ENCODE peak calls at places on chromosome 2, in seven cellular contexts. O is activated B cell treated with CpG ODN at 0.5 μM for 24 hours, K is OCI-LY7, I is fibroblast of mammary gland, V is type B pancreatic cell, C is B cell, F is neural crest cell. M is an unnamed sample.
A peak's percentile ranks its signal among the peaks of the same experiment; 100 is the strongest.

GRCh38 chr2:18244840-18245239 is 315.6 kb downstream of the RDH14 start:
- DNase-seq in I (no peak), K (no peak), F (no peak), O (no peak), C (no peak), V (no peak), M (no peak)

GRCh38 chr2:112026509-112026908 is 28.6 kb upstream of the TMEM87B start:
- DNase-seq in I (no peak), F (no peak), K (no peak), V (no peak), O (no peak), C (no peak), M (no peak)

GRCh38 chr2:139214806-139215205 is 434.6 kb upstream of the NXPH2 start:
- DNase-seq in F (no peak), V (no peak), C (no peak), I (no peak), K (no peak), O (no peak), M (no peak)

GRCh38 chr2:119179951-119180350 is 21.4 kb upstream of the C1QL2 start:
- DNase-seq in F (no peak), K (no peak), I (no peak), C (no peak), O (no peak), V (no peak), M (no peak)

GRCh38 chr2:20439503-20439902 is 7.4 kb upstream of the RHOB start:
- DNase-seq in F (no peak), C (no peak), K (no peak), O (no peak), V (no peak), I (no peak), M (no peak)

GRCh38 chr2:95391641-95392310 is 10.7 kb upstream of the FAHD2A start:
- DNase-seq in K (no peak), I (no peak), O (no peak), C (no peak), V (no peak), F (no peak), M (no peak)

GRCh38 chr2:150143087-150143536 is 344.4 kb downstream of the RND3 start:
- DNase-seq in C (no peak), O (no peak), F (no peak), I (peak; percentile 48), K (no peak), V (no peak), M (no peak)

GRCh38 chr2:98803747-98804650 is 73.1 kb upstream of the MGAT4A start:
- DNase-seq in F (no peak), C (no peak), V (peak; percentile 45), I (no peak), O (no peak), K (no peak), M (no peak)

GRCh38 chr2:191312662-191313061 is 67.5 kb downstream of the MYO1B start:
- DNase-seq in C (no peak), I (no peak), V (no peak), O (no peak), F (no peak), K (no peak), M (no peak)

GRCh38 chr2:18117592-18117991 is 239.1 kb downstream of the KCNS3 start:
- DNase-seq in C (no peak), F (peak; percentile 25), O (no peak), K (peak; percentile 30), V (no peak), I (peak; percentile 53), M (no peak)

GRCh38 chr2:205775091-205775876 is 93.0 kb downstream of the NRP2 start:
- DNase-seq in C (no peak), F (no peak), K (no peak), I (peak; percentile 26), V (no peak), O (no peak), M (no peak)

GRCh38 chr2:20065885-20066602 is 14.6 kb upstream of the LAPTM4A start:
- DNase-seq in V (no peak), I (peak; percentile 81), O (no peak), F (no peak), K (no peak), C (no peak), M (no peak)

GRCh38 chr2:130823886-130824491 is 12.7 kb upstream of the ARHGEF4 start:
- DNase-seq in V (no peak), C (no peak), O (peak; percentile 47), I (no peak), F (no peak), K (no peak), M (no peak)

GRCh38 chr2:215969131-215969841 is 44.1 kb downstream of the MREG start:
- DNase-seq in O (no peak), K (no peak), F (no peak), I (no peak), C (no peak), V (no peak), M (no peak)

GRCh38 chr2:150584081-150584480 is 96.6 kb upstream of the RND3 start:
- DNase-seq in O (no peak), I (no peak), C (no peak), K (no peak), V (no peak), F (no peak), M (no peak)

GRCh38 chr2:67684991-67685390 is 287.9 kb downstream of the ETAA1 start:
- DNase-seq in K (no peak), I (no peak), O (no peak), V (no peak), C (no peak), F (no peak), M (no peak)

GRCh38 chr2:127000937-127001336 is 102.2 kb downstream of the TEX51 start:
- DNase-seq in C (no peak), O (no peak), K (no peak), V (no peak), F (no peak), I (no peak), M (no peak)

GRCh38 chr2:157261199-157261782 is 3.8 kb downstream of the GALNT5 start:
- DNase-seq in K (no peak), I (peak; percentile 78), V (no peak), F (no peak), O (no peak), C (no peak), M (no peak)

GRCh38 chr2:58448845-58449244 is 207.7 kb upstream of the FANCL start:
- DNase-seq in I (no peak), K (no peak), V (no peak), O (no peak), C (no peak), F (no peak), M (no peak)

GRCh38 chr2:58447586-58447985 is 206.5 kb upstream of the FANCL start:
- DNase-seq in V (no peak), O (no peak), I (no peak), C (no peak), K (no peak), F (no peak), M (no peak)

GRCh38 chr2:58449286-58450010 is 208.3 kb upstream of the FANCL start:
- DNase-seq in F (no peak), V (no peak), C (no peak), I (no peak), O (no peak), K (peak; percentile 1), M (no peak)

DNA sequence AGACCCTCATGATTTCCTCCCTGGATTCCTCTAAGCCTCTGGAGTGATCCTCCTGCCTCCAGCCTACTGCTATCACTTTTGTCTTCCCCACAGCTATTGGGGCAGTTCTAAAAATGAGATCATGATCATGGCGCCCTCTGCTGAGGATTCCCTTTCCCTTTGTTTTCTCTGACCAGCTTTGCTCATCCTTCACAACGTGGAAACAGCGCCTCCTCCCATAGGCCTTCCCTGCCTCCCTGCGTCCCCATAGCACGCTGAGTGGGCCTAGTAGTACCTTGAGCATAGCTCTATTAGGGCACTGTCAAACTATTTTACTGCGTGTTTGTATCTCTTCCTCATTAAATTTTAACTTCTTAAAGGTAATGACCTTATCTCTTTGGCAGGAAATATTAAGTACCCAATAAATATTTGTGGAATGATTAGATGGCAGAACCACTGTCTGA is 207.0 kb upstream of the FANCL start:
- DNase-seq in V (no peak), I (peak; percentile 73), F (peak; percentile 67), K (peak; percentile 50), O (no peak), C (no peak), M (peak; percentile 22)
- TF ChIP-seq CTCF in V (peak; percentile 67), I (peak; percentile 68), F (peak; percentile 63), K (peak; percentile 75), O (no peak), C (no peak), M (peak; percentile 23)

DNA sequence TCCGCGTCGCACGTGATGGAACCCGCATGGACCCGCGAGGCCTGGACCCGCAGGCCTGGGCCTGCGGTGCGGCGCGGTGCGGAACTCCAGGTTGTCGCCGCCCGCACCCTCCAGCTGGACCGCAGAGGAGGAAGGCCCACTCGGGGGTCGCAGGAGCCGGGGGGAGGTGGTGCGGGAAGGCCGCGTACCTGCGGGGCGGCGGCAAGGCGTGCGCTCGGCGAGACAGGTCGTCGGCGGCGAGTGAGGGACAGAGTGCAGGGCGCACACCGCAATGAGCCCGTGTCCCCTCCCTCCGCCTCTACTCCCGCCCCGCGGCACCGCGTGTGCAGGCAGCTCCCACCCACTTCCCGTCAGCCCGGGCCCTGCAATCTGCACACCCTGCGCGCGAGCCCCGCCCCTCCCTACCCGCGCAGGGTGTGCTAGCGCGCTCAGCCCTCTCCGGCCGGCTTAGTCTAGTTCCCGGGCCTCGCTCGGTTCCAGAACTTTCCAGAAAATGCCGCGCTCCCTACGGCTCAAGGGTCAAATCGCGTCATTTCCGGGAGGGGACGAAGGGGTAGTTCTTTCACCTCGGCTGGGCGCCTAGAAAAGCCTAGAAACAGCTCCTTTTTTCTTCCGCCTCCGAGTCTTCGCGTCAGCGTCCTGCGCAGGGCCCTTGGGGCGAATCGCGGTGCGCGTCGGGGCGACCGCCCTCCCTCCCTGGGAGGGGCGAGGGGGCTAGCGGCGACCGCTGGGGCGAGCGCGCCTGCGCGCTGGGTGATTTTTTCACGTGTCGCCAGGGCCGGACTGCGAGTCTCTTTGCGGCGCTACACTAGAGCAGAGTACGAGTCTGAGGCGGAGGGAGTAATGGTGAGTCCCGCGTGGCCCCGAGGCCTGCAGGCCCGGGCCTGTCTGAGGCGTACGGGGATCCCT is at the start of the genes HSPD1 and HSPE1:
- DNase-seq in F (peak; percentile 94), I (peak; percentile 99), V (peak; percentile 97), K (peak; percentile 99), O (peak; percentile 93), C (peak; percentile 99), M (peak; percentile 94)
- TF ChIP-seq CTCF in F (no peak), I (no peak), V (no peak), K (no peak), O (no peak), C (no peak), M (no peak)

DNA sequence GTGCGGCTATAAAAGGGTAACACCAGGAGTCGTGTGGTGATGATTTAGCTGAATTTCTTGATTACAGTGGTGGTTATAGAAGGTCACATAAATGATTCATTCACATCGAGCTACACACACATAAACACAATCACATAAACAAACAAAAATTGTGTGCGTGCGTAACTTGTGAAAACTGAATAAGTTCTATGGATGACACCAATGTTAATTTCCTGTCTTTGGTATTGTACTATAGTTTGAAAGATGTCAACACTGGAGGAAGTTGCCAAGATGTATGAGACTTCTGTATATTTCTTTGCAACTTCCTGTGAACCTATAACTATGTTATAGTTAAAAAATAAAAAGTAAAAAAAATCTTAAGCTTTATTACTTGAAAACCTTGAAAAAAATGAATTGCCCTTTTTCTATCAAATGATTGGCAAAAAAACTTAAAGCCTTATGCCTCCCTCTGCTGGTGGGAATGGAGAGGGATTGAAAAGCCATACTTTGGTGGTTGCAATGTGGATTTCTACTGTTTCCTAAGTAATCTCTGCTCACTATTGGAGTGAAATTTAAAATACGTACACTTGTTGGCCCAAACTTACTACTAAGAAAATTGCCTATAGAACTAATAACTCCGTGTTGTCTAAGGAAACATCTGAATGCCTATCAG is 227.7 kb downstream of the RPIA start:
- DNase-seq in K (no peak), V (no peak), I (peak; percentile 39), F (no peak), O (no peak), C (no peak), M (no peak)
- TF ChIP-seq CTCF in K (no peak), V (peak; percentile 44), I (peak; percentile 75), F (no peak), O (no peak), C (peak; percentile 53), M (no peak)

GRCh38 chr2:118061135-118061955 is 26.9 kb upstream of the INSIG2 start:
- DNase-seq in V (no peak), C (peak; percentile 45), I (peak; percentile 88), F (no peak), K (peak; percentile 78), O (no peak), M (no peak)
- TF ChIP-seq CTCF in V (peak; percentile 45), C (peak; percentile 79), I (peak; percentile 67), F (peak; percentile 24), K (peak; percentile 92), O (no peak), M (no peak)

M was measured in mesothelial cell of epicardium.